ENCODE peak calls at places on chromosome 3, in six cellular contexts. X is naive thymus-derived CD4-positive, alpha-beta T cell; J is testis; E is epithelial cell of esophagus; R is K562; N is neuronal stem cell. F is an unnamed sample.

GRCh38 chr3:117892431-117892841 is 1142.2 kb downstream of the IGSF11 start:
- DNase-seq in X (no peak), J (no peak), E (peak), R (no peak), N (no peak), F (no peak)

GRCh38 chr3:13548696-13549512 is at the start of gene FBLN2:
- DNase-seq in X (no peak), J (peak), E (peak), R (peak), N (peak), F (no peak)

GRCh38 chr3:51675201-51675611 is 4.2 kb downstream of the TEX264 start:
- DNase-seq in X (no peak), J (no peak), E (peak), R (no peak), N (no peak), F (no peak)

GRCh38 chr3:113165841-113166240 is 45.5 kb upstream of the BOC start:
- DNase-seq in X (no peak), J (no peak), E (no peak), R (no peak), N (no peak), F (no peak)

GRCh38 chr3:169940486-169941181 is 26.0 kb upstream of the SEC62 start:
- DNase-seq in X (no peak), J (no peak), E (no peak), R (no peak), N (no peak), F (peak)

GRCh38 chr3:96756516-96756915 is 57.9 kb upstream of the EPHA6 start:
- DNase-seq in X (no peak), J (no peak), E (no peak), R (no peak), N (no peak), F (no peak)

GRCh38 chr3:16243706-16244490 is 20.8 kb downstream of the DPH3 start:
- DNase-seq in X (no peak), J (no peak), E (peak), R (no peak), N (no peak), F (no peak)

GRCh38 chr3:71998995-71999673 is 214.2 kb upstream of the PROK2 start:
- DNase-seq in X (no peak), J (no peak), E (peak), R (no peak), N (no peak), F (no peak)

GRCh38 chr3:39290255-39290654 is 10.4 kb upstream of the CX3CR1 start:
- DNase-seq in X (no peak), J (no peak), E (no peak), R (no peak), N (no peak), F (no peak)

GRCh38 chr3:131357275-131357674 is 24.3 kb upstream of the NUDT16 start:
- DNase-seq in X (no peak), J (no peak), E (no peak), R (no peak), N (no peak), F (no peak)

GRCh38 chr3:123660900-123661299 is 76.0 kb upstream of the HACD2 start:
- DNase-seq in X (no peak), J (peak), E (peak), R (no peak), N (no peak), F (no peak)

GRCh38 chr3:84885199-84885882 is 73.4 kb upstream of the CADM2 start:
- DNase-seq in X (no peak), J (no peak), E (no peak), R (no peak), N (no peak), F (no peak)

GRCh38 chr3:139117136-139117675 is 72.5 kb upstream of the PRR23C start:
- DNase-seq in X (no peak), J (no peak), E (peak), R (no peak), N (no peak), F (no peak)

GRCh38 chr3:5304789-5305680 is 117.5 kb downstream of the EDEM1 start:
- DNase-seq in X (no peak), J (peak), E (peak), R (peak), N (peak), F (peak)

GRCh38 chr3:134291300-134292254 is 40.9 kb upstream of the RYK start:
- DNase-seq in X (no peak), J (peak), E (peak), R (no peak), N (no peak), F (no peak)

GRCh38 chr3:106699093-106699492 is 678.1 kb upstream of the CCDC54 start:
- DNase-seq in X (no peak), J (no peak), E (peak), R (no peak), N (peak), F (no peak)

GRCh38 chr3:130576571-130577266 is 59.7 kb downstream of the COL6A6 start:
- DNase-seq in X (no peak), J (no peak), E (no peak), R (no peak), N (no peak), F (no peak)

GRCh38 chr3:40079845-40080240 is 229.7 kb upstream of the EIF1B start:
- DNase-seq in X (no peak), J (no peak), E (peak), R (no peak), N (no peak), F (no peak)

GRCh38 chr3:57948782-57949242 is 59.4 kb upstream of the FLNB start:
- DNase-seq in X (no peak), J (peak), E (no peak), R (no peak), N (no peak), F (no peak)

GRCh38 chr3:136239094-136239493 is 11.0 kb upstream of the PCCB start:
- DNase-seq in X (no peak), J (no peak), E (no peak), R (no peak), N (no peak), F (no peak)

GRCh38 chr3:100073555-100074307 is 40.6 kb downstream of the FILIP1L start:
- DNase-seq in X (peak), J (no peak), E (no peak), R (no peak), N (peak), F (peak)

GRCh38 chr3:57001356-57001755 is 59.1 kb upstream of the SPATA12 start:
- DNase-seq in X (no peak), J (no peak), E (no peak), R (no peak), N (no peak), F (no peak)

GRCh38 chr3:17372811-17373210 is 369.6 kb downstream of the TBC1D5 start:
- DNase-seq in X (no peak), J (no peak), E (peak), R (no peak), N (no peak), F (no peak)

GRCh38 chr3:50164056-50164455 is 8.9 kb downstream of the SEMA3F start:
- DNase-seq in X (no peak), J (peak), E (peak), R (no peak), N (no peak), F (no peak)

GRCh38 chr3:196604548-196604947 is 34.9 kb upstream of the NRROS start:
- DNase-seq in X (peak), J (no peak), E (no peak), R (no peak), N (no peak), F (no peak)

DNA sequence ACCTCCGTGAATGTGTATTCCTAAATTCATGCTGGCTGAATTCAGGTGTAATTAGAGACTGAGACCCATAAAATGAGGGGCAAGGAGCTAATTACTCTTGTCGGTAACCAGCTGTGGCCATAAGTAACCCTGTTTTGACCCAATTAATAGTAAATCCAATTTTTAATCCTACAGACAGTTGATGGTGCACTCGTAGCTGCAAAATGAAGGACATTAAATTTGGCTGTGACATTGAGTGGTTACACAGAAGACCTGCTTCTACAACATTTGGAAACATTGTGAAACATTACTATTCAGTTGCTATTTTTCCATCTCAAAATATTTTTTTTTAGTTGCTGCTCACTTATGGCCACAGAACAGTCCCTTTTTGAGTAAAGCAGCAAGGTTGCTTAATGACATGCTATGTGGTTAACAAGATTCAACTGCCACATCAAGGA is 33.0 kb downstream of the MBNL1 start:
- DNase-seq in X (no peak), J (no peak), E (no peak), R (no peak), N (no peak), F (peak)
- H3K4me3 ChIP-seq in X (peak), J (no peak), E (no peak), R (no peak), N (no peak), F (peak)

DNA sequence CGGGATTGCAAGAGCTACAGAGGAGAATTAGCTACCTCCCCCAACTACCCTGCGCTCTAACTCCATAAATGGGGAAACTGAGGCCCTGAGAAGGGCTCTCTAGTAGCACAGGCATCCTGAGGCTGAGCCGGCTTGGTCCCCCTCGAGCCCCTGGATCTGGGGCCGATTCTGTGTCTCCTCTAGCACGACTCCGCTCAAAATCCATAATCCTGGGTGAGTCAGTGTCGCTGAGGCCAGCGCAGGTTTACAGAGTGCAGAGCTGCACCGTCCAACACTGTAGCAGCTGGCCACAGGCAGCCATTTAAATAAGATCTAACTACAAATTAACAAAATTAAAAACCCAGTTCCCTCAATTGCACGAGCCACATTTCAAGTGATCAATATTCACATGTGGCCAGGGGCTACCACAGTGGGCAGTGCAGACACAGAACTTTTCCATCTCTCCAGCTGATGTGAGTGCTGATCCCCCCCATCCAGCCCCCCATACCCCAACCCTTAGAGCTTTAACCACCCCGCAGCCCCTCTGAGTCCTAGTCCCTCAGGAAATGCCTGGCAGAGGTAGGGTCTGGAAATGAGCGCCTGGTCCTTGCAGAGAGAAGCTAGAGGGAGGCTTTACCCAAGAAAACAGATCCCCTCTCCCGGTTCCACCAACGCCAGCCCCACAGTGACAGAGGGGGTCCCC is 10.7 kb downstream of the GATA2 start:
- DNase-seq in X (no peak), J (no peak), E (no peak), R (no peak), N (no peak), F (no peak)
- H3K4me3 ChIP-seq in X (no peak), J (no peak), E (no peak), R (peak), N (no peak), F (no peak)

GRCh38 chr3:189635385-189635784 is 4.2 kb downstream of the TP63 start:
- DNase-seq in X (no peak), J (no peak), E (no peak), R (no peak), N (no peak), F (no peak)

GRCh38 chr3:189636048-189636447 is 4.9 kb downstream of the TP63 start:
- DNase-seq in X (no peak), J (no peak), E (no peak), R (no peak), N (no peak), F (no peak)

GRCh38 chr3:189637755-189638154 is 6.6 kb downstream of the TP63 start:
- DNase-seq in X (no peak), J (no peak), E (no peak), R (no peak), N (no peak), F (no peak)

GRCh38 chr3:189641776-189642175 is 10.6 kb downstream of the TP63 start:
- DNase-seq in X (no peak), J (no peak), E (peak), R (no peak), N (no peak), F (no peak)

DNA sequence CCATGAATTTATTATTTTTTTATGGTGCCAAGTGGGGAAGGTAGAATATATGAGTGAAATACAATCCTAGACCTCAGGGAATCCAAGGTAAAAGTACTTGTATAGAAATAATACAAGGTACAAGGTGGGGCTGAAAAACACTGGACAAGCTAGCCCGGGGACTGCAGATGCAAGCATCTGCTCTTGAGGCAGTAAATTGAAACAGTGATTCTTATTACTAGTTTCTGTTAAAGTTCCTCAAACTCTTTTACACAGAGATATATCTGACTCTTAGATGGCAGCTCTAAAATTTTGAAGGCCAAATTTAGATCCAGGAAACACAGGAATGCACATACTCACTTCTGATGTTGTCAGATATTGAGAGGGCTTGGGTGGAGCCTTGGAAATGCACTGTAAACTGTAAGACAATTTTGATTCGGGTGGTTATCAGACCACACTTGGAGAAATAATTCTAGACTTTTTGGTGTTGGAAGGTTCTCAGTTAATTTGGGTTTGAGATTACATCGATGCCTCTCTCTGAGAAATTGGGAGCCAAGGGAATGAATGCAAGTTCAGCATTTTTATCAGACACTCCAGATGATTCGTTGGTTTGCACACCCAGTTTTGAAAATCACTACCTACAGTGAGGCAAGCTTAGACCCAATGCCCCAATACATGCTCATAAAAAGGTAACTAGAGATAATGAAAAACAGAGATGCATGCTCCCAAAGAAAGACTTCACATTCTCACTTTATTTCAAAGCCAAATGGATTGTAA is 7.3 kb downstream of the TP63 start:
- DNase-seq in X (no peak), J (no peak), E (peak), R (no peak), N (no peak), F (no peak)
- H3K4me3 ChIP-seq in X (no peak), J (no peak), E (no peak), R (no peak), N (no peak), F (no peak)

GRCh38 chr3:127597020-127597771 is 1.0 kb upstream of the MCM2 start:
- DNase-seq in X (no peak), J (no peak), E (no peak), R (no peak), N (no peak), F (no peak)

GRCh38 chr3:127604035-127604434 is 5.8 kb downstream of the MCM2 start:
- DNase-seq in X (no peak), J (no peak), E (no peak), R (no peak), N (no peak), F (no peak)

GRCh38 chr3:127595303-127595702 is 2.9 kb upstream of the MCM2 start:
- DNase-seq in X (no peak), J (no peak), E (no peak), R (peak), N (no peak), F (no peak)

GRCh38 chr3:127600749-127601456 is 2.7 kb downstream of the MCM2 start:
- DNase-seq in X (no peak), J (no peak), E (no peak), R (no peak), N (no peak), F (no peak)

DNA sequence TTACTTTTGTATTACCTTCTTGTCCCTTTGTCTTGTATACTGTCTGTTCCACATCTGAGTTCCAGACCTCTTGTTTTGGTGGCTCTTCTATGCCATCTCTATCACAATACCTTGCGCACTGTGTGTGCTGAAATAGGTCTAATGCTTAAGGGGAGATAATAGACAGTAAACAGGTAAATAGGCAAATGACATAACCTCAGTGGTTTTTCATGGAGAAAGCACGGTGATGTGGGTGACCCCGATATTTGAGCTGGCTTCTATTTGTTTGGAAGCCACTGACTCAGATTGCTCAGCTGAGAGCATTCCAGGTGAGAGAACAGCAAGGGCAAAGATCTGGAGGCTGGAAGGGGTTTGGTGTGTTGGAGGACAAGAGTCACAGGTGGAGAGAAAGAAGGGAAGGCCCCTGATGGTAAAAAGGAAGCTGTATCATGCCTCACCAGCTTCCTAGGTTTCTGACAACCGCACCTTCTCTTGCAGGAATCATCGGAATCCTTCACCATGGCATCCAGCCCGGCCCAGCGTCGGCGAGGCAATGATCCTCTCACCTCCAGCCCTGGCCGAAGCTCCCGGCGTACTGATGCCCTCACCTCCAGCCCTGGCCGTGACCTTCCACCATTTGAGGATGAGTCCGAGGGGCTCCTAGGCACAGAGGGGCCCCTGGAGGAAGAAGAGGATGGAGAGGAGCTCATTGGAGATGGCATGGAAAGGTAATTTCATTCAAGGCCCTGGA is 795 bp downstream of the MCM2 start:
- DNase-seq in X (no peak), J (no peak), E (no peak), R (no peak), N (no peak), F (no peak)
- H3K4me3 ChIP-seq in X (peak), J (no peak), E (peak), R (peak), N (peak), F (peak)

GRCh38 chr3:23372296-23372695 is 169.2 kb downstream of the UBE2E2 start:
- DNase-seq in X (no peak), J (no peak), E (no peak), R (no peak), N (no peak), F (no peak)
- H3K4me3 ChIP-seq in X (no peak), J (no peak), E (no peak), R (no peak), N (no peak), F (no peak)